ENCODE peak calls at places on chromosomes 3 and 15, in five cellular contexts. M is NCI-H2081; Q is stimulated activated CD8-positive, alpha-beta memory T cell treated with anti-CD3 and anti-CD28 coated beads, Interleukin-7, amount 100 ng/mL, for 4 hours; G is tibial artery; L is AG09319. N is an unnamed sample.

GRCh38 chr15:34001536-34001935 is 33.2 kb downstream of the CHRM5 start:
- DNase-seq in Q (no peak), M (no peak), L (no peak), G (no peak), N (no peak)

GRCh38 chr15:38036790-38037338 is 102.4 kb downstream of the TMCO5A start:
- DNase-seq in G (no peak), Q (no peak), M (no peak), L (no peak), N (no peak)

GRCh38 chr15:43105077-43105769 is 615 bp downstream of the UBR1 start:
- DNase-seq in G (no peak), Q (no peak), L (no peak), M (peak), N (no peak)

GRCh38 chr15:92159906-92160841 is 233.5 kb upstream of the ST8SIA2 start:
- DNase-seq in L (no peak), M (peak), Q (no peak), G (no peak), N (no peak)

GRCh38 chr3:197003461-197004385 is 25.9 kb downstream of the MELTF start:
- DNase-seq in G (peak), M (no peak), Q (no peak), L (no peak), N (no peak)

GRCh38 chr3:146160233-146160963 is 586 bp downstream of the PLOD2 start:
- DNase-seq in Q (no peak), M (peak), L (no peak), G (peak), N (no peak)

GRCh38 chr3:45105855-45106655 is 40.1 kb downstream of the CDCP1 start:
- DNase-seq in M (no peak), G (no peak), Q (peak), L (peak), N (peak)

GRCh38 chr15:58229297-58229768 is 91.2 kb downstream of the AQP9 start:
- DNase-seq in L (no peak), Q (no peak), G (no peak), M (no peak), N (no peak)

GRCh38 chr15:68640791-68641331 is 62.1 kb downstream of the CORO2B start:
- DNase-seq in Q (no peak), M (no peak), L (no peak), G (peak), N (no peak)

GRCh38 chr15:28114721-28115622 is 15.9 kb upstream of the OCA2 start:
- DNase-seq in Q (no peak), L (no peak), M (no peak), G (peak), N (no peak)

GRCh38 chr3:8246070-8246469 is 255.6 kb upstream of the LMCD1 start:
- DNase-seq in Q (no peak), G (no peak), L (no peak), M (no peak), N (no peak)

GRCh38 chr15:57124036-57124435 is 205.6 kb downstream of the TCF12 start:
- DNase-seq in G (no peak), M (no peak), Q (no peak), L (no peak), N (no peak)

GRCh38 chr15:60370105-60370803 is 27.5 kb downstream of the ANXA2 start:
- DNase-seq in Q (no peak), L (no peak), M (no peak), G (no peak), N (no peak)

GRCh38 chr3:111762535-111762934 is 96.5 kb upstream of the PHLDB2 start:
- DNase-seq in M (no peak), Q (no peak), G (no peak), L (peak), N (no peak)

GRCh38 chr15:66883322-66883911 is 181.4 kb downstream of the SMAD6 start:
- DNase-seq in L (peak), Q (no peak), G (peak), M (no peak), N (no peak)

GRCh38 chr3:102095383-102095782 is 246.1 kb downstream of the NFKBIZ start:
- DNase-seq in L (no peak), M (no peak), Q (no peak), G (no peak), N (no peak)

GRCh38 chr3:129616291-129616690 is 9.8 kb upstream of the PLXND1 start:
- DNase-seq in G (peak), M (no peak), Q (no peak), L (no peak), N (no peak)

GRCh38 chr3:43542328-43543043 is 79.3 kb downstream of the ANO10 start:
- DNase-seq in M (no peak), Q (no peak), L (no peak), G (no peak), N (no peak)

GRCh38 chr15:62879770-62880169 is 162.8 kb upstream of the TPM1 start:
- DNase-seq in G (no peak), M (no peak), Q (no peak), L (no peak), N (no peak)

GRCh38 chr3:12994607-12995388 is 78.4 kb downstream of the IQSEC1 start:
- DNase-seq in G (peak), M (peak), L (peak), Q (peak), N (peak)

GRCh38 chr15:67863442-67863987 is 23.7 kb upstream of the RNU6-1 start:
- DNase-seq in M (peak), Q (peak), G (peak), L (no peak), N (peak)

GRCh38 chr15:81224232-81224631 is 27.6 kb downstream of the IL16 start:
- DNase-seq in M (no peak), Q (no peak), L (no peak), G (no peak), N (no peak)

GRCh38 chr3:144085964-144086363 is 114.3 kb downstream of the DIPK2A start:
- DNase-seq in M (peak), G (no peak), Q (no peak), L (no peak), N (no peak)

GRCh38 chr3:53994986-53995385 is 103.3 kb upstream of the SELENOK start:
- DNase-seq in G (no peak), Q (no peak), M (no peak), L (no peak), N (no peak)

GRCh38 chr3:149955449-149955848 is 15.2 kb downstream of the PFN2 start:
- DNase-seq in Q (no peak), L (no peak), G (no peak), M (no peak), N (no peak)

GRCh38 chr15:47965297-47965696 is 155.5 kb upstream of the SLC24A5 start:
- DNase-seq in L (no peak), G (no peak), M (no peak), Q (no peak), N (no peak)

GRCh38 chr3:86923071-86923476 is 67.9 kb downstream of the VGLL3 start:
- DNase-seq in G (no peak), Q (no peak), M (no peak), L (peak), N (no peak)

GRCh38 chr3:189947948-189948723 is 172.6 kb downstream of the P3H2 start:
- DNase-seq in M (peak), G (no peak), Q (no peak), L (no peak), N (no peak)

GRCh38 chr3:23589586-23589985 is 216.2 kb upstream of the UBE2E1 start:
- DNase-seq in L (no peak), Q (no peak), G (no peak), M (no peak), N (no peak)

GRCh38 chr15:57146394-57147140 is 228.1 kb downstream of the TCF12 start:
- DNase-seq in L (peak), Q (no peak), M (peak), G (no peak), N (no peak)

GRCh38 chr3:100333970-100334339 is 602 bp upstream of the NIT2 start:
- DNase-seq in Q (no peak), L (no peak), M (peak), G (no peak), N (no peak)

GRCh38 chr3:171829841-171830559 is 13.1 kb upstream of the TMEM212 start:
- DNase-seq in M (peak), L (no peak), Q (no peak), G (peak), N (no peak)

GRCh38 chr3:34150987-34151386 is 352.6 kb downstream of the PDCD6IP start:
- DNase-seq in L (no peak), M (no peak), G (no peak), Q (no peak), N (no peak)

GRCh38 chr3:99842826-99843589 is 25.3 kb downstream of the CMSS1 start:
- DNase-seq in M (peak), Q (no peak), G (no peak), L (no peak), N (no peak)

GRCh38 chr15:39579487-39580116 is 1.3 kb upstream of the THBS1 start:
- DNase-seq in Q (no peak), G (peak), L (peak), M (peak), N (no peak)

N was measured in activated CD4-positive, CD25-positive, alpha-beta regulatory T cell treated with anti-CD3 and anti-CD28 coated beads, Interleukin-2, amount 50 U/mL, for 16 hours.